ENCODE peak calls at places on chromosomes 7 and 10, in ten cellular contexts. One of them, this sample, is unnamed.

GRCh38 chr7:96076350-96076707 is 245.6 kb downstream of the SLC25A13 start:
- DNase-seq in fibroblast of pulmonary artery: no peak
- DNase-seq in NCI-H2029 treated with DMSO at 0.1 percent for 48 hours: peak
- DNase-seq in T-helper 1 cell: no peak
- DNase-seq in Right ventricle myocardium superior: no peak
- DNase-seq in mammary epithelial cell: no peak
- DNase-seq in GM03348: no peak
- DNase-seq in cerebellar cortex: peak
- DNase-seq in GM04503: no peak
- DNase-seq in stimulated activated CD4-positive, alpha-beta T cell treated with anti-CD3 and anti-CD28 coated beads, TNF-alpha, amount 100 ng/mL, for 1 hour: no peak
- DNase-seq in this sample: peak

GRCh38 chr10:102121739-102122372 is 1.7 kb upstream of the LDB1 start:
- DNase-seq in fibroblast of pulmonary artery: peak
- DNase-seq in NCI-H2029 treated with DMSO at 0.1 percent for 48 hours: no peak
- DNase-seq in T-helper 1 cell: no peak
- DNase-seq in Right ventricle myocardium superior: no peak
- DNase-seq in mammary epithelial cell: no peak
- DNase-seq in GM03348: no peak
- DNase-seq in cerebellar cortex: peak
- DNase-seq in GM04503: no peak
- DNase-seq in stimulated activated CD4-positive, alpha-beta T cell treated with anti-CD3 and anti-CD28 coated beads, TNF-alpha, amount 100 ng/mL, for 1 hour: no peak
- DNase-seq in this sample: no peak

GRCh38 chr10:26890956-26891355 is 30.2 kb upstream of the ABI1 start:
- DNase-seq in fibroblast of pulmonary artery: peak
- DNase-seq in NCI-H2029 treated with DMSO at 0.1 percent for 48 hours: peak
- DNase-seq in T-helper 1 cell: peak
- DNase-seq in Right ventricle myocardium superior: peak
- DNase-seq in mammary epithelial cell: peak
- DNase-seq in GM03348: peak
- DNase-seq in cerebellar cortex: peak
- DNase-seq in GM04503: peak
- DNase-seq in stimulated activated CD4-positive, alpha-beta T cell treated with anti-CD3 and anti-CD28 coated beads, TNF-alpha, amount 100 ng/mL, for 1 hour: no peak
- DNase-seq in this sample: peak

GRCh38 chr10:13352519-13352918 is 4.4 kb upstream of the SEPHS1 start:
- DNase-seq in fibroblast of pulmonary artery: no peak
- DNase-seq in NCI-H2029 treated with DMSO at 0.1 percent for 48 hours: no peak
- DNase-seq in T-helper 1 cell: no peak
- DNase-seq in Right ventricle myocardium superior: no peak
- DNase-seq in mammary epithelial cell: no peak
- DNase-seq in GM03348: no peak
- DNase-seq in cerebellar cortex: no peak
- DNase-seq in GM04503: no peak
- DNase-seq in stimulated activated CD4-positive, alpha-beta T cell treated with anti-CD3 and anti-CD28 coated beads, TNF-alpha, amount 100 ng/mL, for 1 hour: no peak
- DNase-seq in this sample: no peak

GRCh38 chr10:122244001-122244715 is 26.9 kb upstream of the BTBD16 start:
- DNase-seq in fibroblast of pulmonary artery: no peak
- DNase-seq in NCI-H2029 treated with DMSO at 0.1 percent for 48 hours: no peak
- DNase-seq in T-helper 1 cell: no peak
- DNase-seq in Right ventricle myocardium superior: no peak
- DNase-seq in mammary epithelial cell: no peak
- DNase-seq in GM03348: no peak
- DNase-seq in cerebellar cortex: no peak
- DNase-seq in GM04503: no peak
- DNase-seq in stimulated activated CD4-positive, alpha-beta T cell treated with anti-CD3 and anti-CD28 coated beads, TNF-alpha, amount 100 ng/mL, for 1 hour: no peak
- DNase-seq in this sample: no peak

GRCh38 chr7:98878365-98879197 is at the start of gene TRRAP:
- DNase-seq in fibroblast of pulmonary artery: peak
- DNase-seq in NCI-H2029 treated with DMSO at 0.1 percent for 48 hours: no peak
- DNase-seq in T-helper 1 cell: peak
- DNase-seq in Right ventricle myocardium superior: peak
- DNase-seq in mammary epithelial cell: peak
- DNase-seq in GM03348: peak
- DNase-seq in cerebellar cortex: peak
- DNase-seq in GM04503: no peak
- DNase-seq in stimulated activated CD4-positive, alpha-beta T cell treated with anti-CD3 and anti-CD28 coated beads, TNF-alpha, amount 100 ng/mL, for 1 hour: peak
- DNase-seq in this sample: peak

GRCh38 chr10:24958701-24959392 is 6.4 kb upstream of the PRTFDC1 start:
- DNase-seq in fibroblast of pulmonary artery: peak
- DNase-seq in NCI-H2029 treated with DMSO at 0.1 percent for 48 hours: no peak
- DNase-seq in T-helper 1 cell: no peak
- DNase-seq in Right ventricle myocardium superior: no peak
- DNase-seq in mammary epithelial cell: peak
- DNase-seq in GM03348: peak
- DNase-seq in cerebellar cortex: no peak
- DNase-seq in GM04503: peak
- DNase-seq in stimulated activated CD4-positive, alpha-beta T cell treated with anti-CD3 and anti-CD28 coated beads, TNF-alpha, amount 100 ng/mL, for 1 hour: no peak
- DNase-seq in this sample: no peak

GRCh38 chr7:63925626-63926460 is 72.8 kb upstream of the ZNF722 start:
- DNase-seq in fibroblast of pulmonary artery: peak
- DNase-seq in NCI-H2029 treated with DMSO at 0.1 percent for 48 hours: no peak
- DNase-seq in T-helper 1 cell: peak
- DNase-seq in Right ventricle myocardium superior: peak
- DNase-seq in mammary epithelial cell: peak
- DNase-seq in GM03348: no peak
- DNase-seq in cerebellar cortex: peak
- DNase-seq in GM04503: no peak
- DNase-seq in stimulated activated CD4-positive, alpha-beta T cell treated with anti-CD3 and anti-CD28 coated beads, TNF-alpha, amount 100 ng/mL, for 1 hour: peak
- DNase-seq in this sample: no peak

GRCh38 chr7:100427762-100428198 is 723 bp downstream of the ZCWPW1 start:
- DNase-seq in fibroblast of pulmonary artery: no peak
- DNase-seq in NCI-H2029 treated with DMSO at 0.1 percent for 48 hours: no peak
- DNase-seq in T-helper 1 cell: no peak
- DNase-seq in Right ventricle myocardium superior: no peak
- DNase-seq in mammary epithelial cell: no peak
- DNase-seq in GM03348: no peak
- DNase-seq in cerebellar cortex: no peak
- DNase-seq in GM04503: no peak
- DNase-seq in stimulated activated CD4-positive, alpha-beta T cell treated with anti-CD3 and anti-CD28 coated beads, TNF-alpha, amount 100 ng/mL, for 1 hour: no peak
- DNase-seq in this sample: no peak

GRCh38 chr7:45890902-45891461 is 2.7 kb downstream of the IGFBP1 start:
- DNase-seq in fibroblast of pulmonary artery: peak
- DNase-seq in NCI-H2029 treated with DMSO at 0.1 percent for 48 hours: peak
- DNase-seq in T-helper 1 cell: no peak
- DNase-seq in Right ventricle myocardium superior: no peak
- DNase-seq in mammary epithelial cell: peak
- DNase-seq in GM03348: peak
- DNase-seq in cerebellar cortex: peak
- DNase-seq in GM04503: no peak
- DNase-seq in stimulated activated CD4-positive, alpha-beta T cell treated with anti-CD3 and anti-CD28 coated beads, TNF-alpha, amount 100 ng/mL, for 1 hour: no peak
- DNase-seq in this sample: peak

GRCh38 chr10:60817135-60817805 is 39.0 kb downstream of the CDK1 start:
- DNase-seq in fibroblast of pulmonary artery: peak
- DNase-seq in NCI-H2029 treated with DMSO at 0.1 percent for 48 hours: no peak
- DNase-seq in T-helper 1 cell: no peak
- DNase-seq in Right ventricle myocardium superior: no peak
- DNase-seq in mammary epithelial cell: no peak
- DNase-seq in GM03348: peak
- DNase-seq in cerebellar cortex: peak
- DNase-seq in GM04503: no peak
- DNase-seq in stimulated activated CD4-positive, alpha-beta T cell treated with anti-CD3 and anti-CD28 coated beads, TNF-alpha, amount 100 ng/mL, for 1 hour: no peak
- DNase-seq in this sample: no peak

GRCh38 chr10:59336632-59337031 is 25.7 kb downstream of the FAM13C start:
- DNase-seq in fibroblast of pulmonary artery: peak
- DNase-seq in NCI-H2029 treated with DMSO at 0.1 percent for 48 hours: no peak
- DNase-seq in T-helper 1 cell: no peak
- DNase-seq in Right ventricle myocardium superior: no peak
- DNase-seq in mammary epithelial cell: peak
- DNase-seq in GM03348: peak
- DNase-seq in cerebellar cortex: no peak
- DNase-seq in GM04503: peak
- DNase-seq in stimulated activated CD4-positive, alpha-beta T cell treated with anti-CD3 and anti-CD28 coated beads, TNF-alpha, amount 100 ng/mL, for 1 hour: no peak
- DNase-seq in this sample: no peak

GRCh38 chr10:65779985-65780384 is 1145.9 kb upstream of the LRRTM3 start:
- DNase-seq in fibroblast of pulmonary artery: no peak
- DNase-seq in NCI-H2029 treated with DMSO at 0.1 percent for 48 hours: no peak
- DNase-seq in T-helper 1 cell: no peak
- DNase-seq in Right ventricle myocardium superior: peak
- DNase-seq in mammary epithelial cell: no peak
- DNase-seq in GM03348: no peak
- DNase-seq in cerebellar cortex: no peak
- DNase-seq in GM04503: no peak
- DNase-seq in stimulated activated CD4-positive, alpha-beta T cell treated with anti-CD3 and anti-CD28 coated beads, TNF-alpha, amount 100 ng/mL, for 1 hour: no peak
- DNase-seq in this sample: no peak

GRCh38 chr7:137130751-137131158 is 212.8 kb downstream of the PTN start:
- DNase-seq in fibroblast of pulmonary artery: peak
- DNase-seq in NCI-H2029 treated with DMSO at 0.1 percent for 48 hours: peak
- DNase-seq in T-helper 1 cell: no peak
- DNase-seq in Right ventricle myocardium superior: no peak
- DNase-seq in mammary epithelial cell: peak
- DNase-seq in GM03348: peak
- DNase-seq in cerebellar cortex: no peak
- DNase-seq in GM04503: no peak
- DNase-seq in stimulated activated CD4-positive, alpha-beta T cell treated with anti-CD3 and anti-CD28 coated beads, TNF-alpha, amount 100 ng/mL, for 1 hour: no peak
- DNase-seq in this sample: no peak

GRCh38 chr10:82397859-82398258 is 522.9 kb downstream of the NRG3 start:
- DNase-seq in fibroblast of pulmonary artery: no peak
- DNase-seq in NCI-H2029 treated with DMSO at 0.1 percent for 48 hours: no peak
- DNase-seq in T-helper 1 cell: no peak
- DNase-seq in Right ventricle myocardium superior: no peak
- DNase-seq in mammary epithelial cell: no peak
- DNase-seq in GM03348: no peak
- DNase-seq in cerebellar cortex: no peak
- DNase-seq in GM04503: no peak
- DNase-seq in stimulated activated CD4-positive, alpha-beta T cell treated with anti-CD3 and anti-CD28 coated beads, TNF-alpha, amount 100 ng/mL, for 1 hour: no peak
- DNase-seq in this sample: no peak

GRCh38 chr7:35749548-35749947 is 51.3 kb upstream of the SEPTIN7 start:
- DNase-seq in fibroblast of pulmonary artery: peak
- DNase-seq in NCI-H2029 treated with DMSO at 0.1 percent for 48 hours: no peak
- DNase-seq in T-helper 1 cell: no peak
- DNase-seq in Right ventricle myocardium superior: peak
- DNase-seq in mammary epithelial cell: no peak
- DNase-seq in GM03348: no peak
- DNase-seq in cerebellar cortex: no peak
- DNase-seq in GM04503: no peak
- DNase-seq in stimulated activated CD4-positive, alpha-beta T cell treated with anti-CD3 and anti-CD28 coated beads, TNF-alpha, amount 100 ng/mL, for 1 hour: no peak
- DNase-seq in this sample: no peak

GRCh38 chr7:78472519-78472918 is 673.9 kb downstream of the PHTF2 start:
- DNase-seq in fibroblast of pulmonary artery: peak
- DNase-seq in NCI-H2029 treated with DMSO at 0.1 percent for 48 hours: no peak
- DNase-seq in T-helper 1 cell: no peak
- DNase-seq in Right ventricle myocardium superior: no peak
- DNase-seq in mammary epithelial cell: peak
- DNase-seq in GM03348: peak
- DNase-seq in cerebellar cortex: no peak
- DNase-seq in GM04503: peak
- DNase-seq in stimulated activated CD4-positive, alpha-beta T cell treated with anti-CD3 and anti-CD28 coated beads, TNF-alpha, amount 100 ng/mL, for 1 hour: no peak
- DNase-seq in this sample: no peak

GRCh38 chr7:74115326-74115725 is 31.7 kb downstream of the LIMK1 start:
- DNase-seq in fibroblast of pulmonary artery: no peak
- DNase-seq in NCI-H2029 treated with DMSO at 0.1 percent for 48 hours: no peak
- DNase-seq in T-helper 1 cell: no peak
- DNase-seq in Right ventricle myocardium superior: no peak
- DNase-seq in mammary epithelial cell: no peak
- DNase-seq in GM03348: no peak
- DNase-seq in cerebellar cortex: no peak
- DNase-seq in GM04503: no peak
- DNase-seq in stimulated activated CD4-positive, alpha-beta T cell treated with anti-CD3 and anti-CD28 coated beads, TNF-alpha, amount 100 ng/mL, for 1 hour: no peak
- DNase-seq in this sample: no peak

GRCh38 chr10:13955426-13955825 is 368.7 kb downstream of the PRPF18 start:
- DNase-seq in fibroblast of pulmonary artery: no peak
- DNase-seq in NCI-H2029 treated with DMSO at 0.1 percent for 48 hours: no peak
- DNase-seq in T-helper 1 cell: no peak
- DNase-seq in Right ventricle myocardium superior: no peak
- DNase-seq in mammary epithelial cell: no peak
- DNase-seq in GM03348: no peak
- DNase-seq in cerebellar cortex: no peak
- DNase-seq in GM04503: no peak
- DNase-seq in stimulated activated CD4-positive, alpha-beta T cell treated with anti-CD3 and anti-CD28 coated beads, TNF-alpha, amount 100 ng/mL, for 1 hour: no peak
- DNase-seq in this sample: no peak

GRCh38 chr7:240887-241421 is 48.6 kb downstream of the FAM20C start:
- DNase-seq in fibroblast of pulmonary artery: no peak
- DNase-seq in NCI-H2029 treated with DMSO at 0.1 percent for 48 hours: no peak
- DNase-seq in T-helper 1 cell: no peak
- DNase-seq in Right ventricle myocardium superior: no peak
- DNase-seq in mammary epithelial cell: peak
- DNase-seq in GM03348: no peak
- DNase-seq in cerebellar cortex: no peak
- DNase-seq in GM04503: no peak
- DNase-seq in stimulated activated CD4-positive, alpha-beta T cell treated with anti-CD3 and anti-CD28 coated beads, TNF-alpha, amount 100 ng/mL, for 1 hour: no peak
- DNase-seq in this sample: no peak

GRCh38 chr7:116772423-116772852 is 89.9 kb upstream of the CAPZA2 start:
- DNase-seq in fibroblast of pulmonary artery: peak
- DNase-seq in NCI-H2029 treated with DMSO at 0.1 percent for 48 hours: no peak
- DNase-seq in T-helper 1 cell: no peak
- DNase-seq in Right ventricle myocardium superior: no peak
- DNase-seq in mammary epithelial cell: peak
- DNase-seq in GM03348: peak
- DNase-seq in cerebellar cortex: no peak
- DNase-seq in GM04503: peak
- DNase-seq in stimulated activated CD4-positive, alpha-beta T cell treated with anti-CD3 and anti-CD28 coated beads, TNF-alpha, amount 100 ng/mL, for 1 hour: no peak
- DNase-seq in this sample: no peak

GRCh38 chr7:5255832-5256231 is 26.9 kb upstream of the SLC29A4 start:
- DNase-seq in fibroblast of pulmonary artery: no peak
- DNase-seq in NCI-H2029 treated with DMSO at 0.1 percent for 48 hours: no peak
- DNase-seq in T-helper 1 cell: no peak
- DNase-seq in Right ventricle myocardium superior: no peak
- DNase-seq in mammary epithelial cell: peak
- DNase-seq in GM03348: no peak
- DNase-seq in cerebellar cortex: no peak
- DNase-seq in GM04503: no peak
- DNase-seq in stimulated activated CD4-positive, alpha-beta T cell treated with anti-CD3 and anti-CD28 coated beads, TNF-alpha, amount 100 ng/mL, for 1 hour: no peak
- DNase-seq in this sample: no peak

GRCh38 chr7:41096921-41097320 is 606.0 kb downstream of the INHBA start:
- DNase-seq in fibroblast of pulmonary artery: no peak
- DNase-seq in NCI-H2029 treated with DMSO at 0.1 percent for 48 hours: no peak
- DNase-seq in T-helper 1 cell: no peak
- DNase-seq in Right ventricle myocardium superior: no peak
- DNase-seq in mammary epithelial cell: peak
- DNase-seq in GM03348: peak
- DNase-seq in cerebellar cortex: no peak
- DNase-seq in GM04503: peak
- DNase-seq in stimulated activated CD4-positive, alpha-beta T cell treated with anti-CD3 and anti-CD28 coated beads, TNF-alpha, amount 100 ng/mL, for 1 hour: no peak
- DNase-seq in this sample: no peak

GRCh38 chr7:24885305-24885704 is 94.7 kb downstream of the OSBPL3 start:
- DNase-seq in fibroblast of pulmonary artery: no peak
- DNase-seq in NCI-H2029 treated with DMSO at 0.1 percent for 48 hours: no peak
- DNase-seq in T-helper 1 cell: no peak
- DNase-seq in Right ventricle myocardium superior: no peak
- DNase-seq in mammary epithelial cell: no peak
- DNase-seq in GM03348: no peak
- DNase-seq in cerebellar cortex: no peak
- DNase-seq in GM04503: no peak
- DNase-seq in stimulated activated CD4-positive, alpha-beta T cell treated with anti-CD3 and anti-CD28 coated beads, TNF-alpha, amount 100 ng/mL, for 1 hour: no peak
- DNase-seq in this sample: peak

GRCh38 chr10:67297637-67298181 is 371.9 kb downstream of the LRRTM3 start:
- DNase-seq in fibroblast of pulmonary artery: no peak
- DNase-seq in NCI-H2029 treated with DMSO at 0.1 percent for 48 hours: no peak
- DNase-seq in T-helper 1 cell: no peak
- DNase-seq in Right ventricle myocardium superior: no peak
- DNase-seq in mammary epithelial cell: no peak
- DNase-seq in GM03348: no peak
- DNase-seq in cerebellar cortex: no peak
- DNase-seq in GM04503: no peak
- DNase-seq in stimulated activated CD4-positive, alpha-beta T cell treated with anti-CD3 and anti-CD28 coated beads, TNF-alpha, amount 100 ng/mL, for 1 hour: no peak
- DNase-seq in this sample: no peak

GRCh38 chr7:23334482-23335056 is 35.4 kb downstream of the MALSU1 start:
- DNase-seq in fibroblast of pulmonary artery: peak
- DNase-seq in NCI-H2029 treated with DMSO at 0.1 percent for 48 hours: peak
- DNase-seq in T-helper 1 cell: no peak
- DNase-seq in Right ventricle myocardium superior: no peak
- DNase-seq in mammary epithelial cell: peak
- DNase-seq in GM03348: peak
- DNase-seq in cerebellar cortex: no peak
- DNase-seq in GM04503: peak
- DNase-seq in stimulated activated CD4-positive, alpha-beta T cell treated with anti-CD3 and anti-CD28 coated beads, TNF-alpha, amount 100 ng/mL, for 1 hour: no peak
- DNase-seq in this sample: peak

GRCh38 chr10:27100800-27101347 is 580 bp upstream of the ANKRD26 start:
- DNase-seq in fibroblast of pulmonary artery: no peak
- DNase-seq in NCI-H2029 treated with DMSO at 0.1 percent for 48 hours: no peak
- DNase-seq in T-helper 1 cell: peak
- DNase-seq in Right ventricle myocardium superior: no peak
- DNase-seq in mammary epithelial cell: no peak
- DNase-seq in GM03348: no peak
- DNase-seq in cerebellar cortex: no peak
- DNase-seq in GM04503: no peak
- DNase-seq in stimulated activated CD4-positive, alpha-beta T cell treated with anti-CD3 and anti-CD28 coated beads, TNF-alpha, amount 100 ng/mL, for 1 hour: no peak
- DNase-seq in this sample: peak

GRCh38 chr10:93267521-93267920 is 193.8 kb downstream of the CYP26A1 start:
- DNase-seq in fibroblast of pulmonary artery: no peak
- DNase-seq in NCI-H2029 treated with DMSO at 0.1 percent for 48 hours: no peak
- DNase-seq in T-helper 1 cell: no peak
- DNase-seq in Right ventricle myocardium superior: no peak
- DNase-seq in mammary epithelial cell: no peak
- DNase-seq in GM03348: no peak
- DNase-seq in cerebellar cortex: no peak
- DNase-seq in GM04503: no peak
- DNase-seq in stimulated activated CD4-positive, alpha-beta T cell treated with anti-CD3 and anti-CD28 coated beads, TNF-alpha, amount 100 ng/mL, for 1 hour: no peak
- DNase-seq in this sample: no peak

This sample was measured in NCI-H1417.